ENCODE peak calls at places on chromosomes 12 and 14, in six cellular contexts. One of them, this sample, is unnamed. For H3K36me3 and H3K27me3, the result is how much of the 10 kb centered on the place peaks cover.

GRCh38 chr12:56188786-56189335 is 422 bp downstream of the SMARCC2 start:
- DNase-seq in effector memory CD4-positive, alpha-beta T cell: peak
- DNase-seq in psoas muscle: no peak
- DNase-seq in fibroblast of lung: no peak
- DNase-seq in testis: peak
- DNase-seq in ovary: no peak
- DNase-seq in this sample: peak

GRCh38 chr14:98489115-98489514 is 782.9 kb downstream of the BCL11B start:
- DNase-seq in effector memory CD4-positive, alpha-beta T cell: no peak
- DNase-seq in ovary: no peak
- DNase-seq in testis: no peak
- DNase-seq in fibroblast of lung: no peak
- DNase-seq in psoas muscle: no peak
- DNase-seq in this sample: no peak

GRCh38 chr14:36522972-36523685 is 3.1 kb upstream of the NKX2-1 start:
- DNase-seq in testis: no peak
- DNase-seq in psoas muscle: no peak
- DNase-seq in fibroblast of lung: no peak
- DNase-seq in effector memory CD4-positive, alpha-beta T cell: no peak
- DNase-seq in ovary: no peak
- DNase-seq in this sample: no peak

GRCh38 chr12:53789570-53789969 is 37.8 kb upstream of the CISTR start:
- DNase-seq in effector memory CD4-positive, alpha-beta T cell: no peak
- DNase-seq in testis: no peak
- DNase-seq in ovary: no peak
- DNase-seq in fibroblast of lung: no peak
- DNase-seq in psoas muscle: no peak
- DNase-seq in this sample: no peak

GRCh38 chr14:36944307-36945010 is 227.9 kb downstream of the SLC25A21 start:
- DNase-seq in psoas muscle: no peak
- DNase-seq in testis: no peak
- DNase-seq in ovary: no peak
- DNase-seq in fibroblast of lung: peak
- DNase-seq in effector memory CD4-positive, alpha-beta T cell: no peak
- DNase-seq in this sample: peak

GRCh38 chr14:69620211-69620611 is 8.8 kb downstream of the SUSD6 start:
- DNase-seq in ovary: no peak
- DNase-seq in psoas muscle: no peak
- DNase-seq in fibroblast of lung: no peak
- DNase-seq in effector memory CD4-positive, alpha-beta T cell: no peak
- DNase-seq in testis: no peak
- DNase-seq in this sample: no peak

GRCh38 chr12:105522166-105522825 is 191.8 kb downstream of the C12orf75 start:
- DNase-seq in ovary: no peak
- DNase-seq in effector memory CD4-positive, alpha-beta T cell: no peak
- DNase-seq in psoas muscle: no peak
- DNase-seq in fibroblast of lung: peak
- DNase-seq in testis: no peak
- DNase-seq in this sample: no peak

GRCh38 chr12:12800406-12801180 is 12.6 kb upstream of the DDX47 start:
- DNase-seq in fibroblast of lung: no peak
- DNase-seq in testis: no peak
- DNase-seq in effector memory CD4-positive, alpha-beta T cell: no peak
- DNase-seq in ovary: no peak
- DNase-seq in psoas muscle: no peak
- DNase-seq in this sample: no peak

GRCh38 chr12:112121780-112122565 is 3.4 kb upstream of the TRAFD1 start:
- DNase-seq in psoas muscle: peak
- DNase-seq in effector memory CD4-positive, alpha-beta T cell: no peak
- DNase-seq in ovary: peak
- DNase-seq in testis: peak
- DNase-seq in fibroblast of lung: peak
- DNase-seq in this sample: peak

GRCh38 chr14:90368946-90369721 is 27.7 kb upstream of the CALM1 start:
- DNase-seq in testis: no peak
- DNase-seq in fibroblast of lung: peak
- DNase-seq in ovary: no peak
- DNase-seq in effector memory CD4-positive, alpha-beta T cell: no peak
- DNase-seq in psoas muscle: no peak
- DNase-seq in this sample: no peak

GRCh38 chr14:51328089-51328941 is 88.3 kb downstream of the TMX1 start:
- DNase-seq in ovary: peak
- DNase-seq in fibroblast of lung: peak
- DNase-seq in psoas muscle: no peak
- DNase-seq in effector memory CD4-positive, alpha-beta T cell: no peak
- DNase-seq in testis: no peak
- DNase-seq in this sample: peak

GRCh38 chr14:34872822-34873590 is 2.2 kb downstream of the BAZ1A start:
- DNase-seq in effector memory CD4-positive, alpha-beta T cell: peak
- DNase-seq in ovary: peak
- DNase-seq in psoas muscle: no peak
- DNase-seq in fibroblast of lung: peak
- DNase-seq in testis: peak
- DNase-seq in this sample: no peak

GRCh38 chr12:113980537-113981337 is 14.6 kb upstream of the RBM19 start:
- DNase-seq in testis: peak
- DNase-seq in effector memory CD4-positive, alpha-beta T cell: no peak
- DNase-seq in fibroblast of lung: peak
- DNase-seq in ovary: no peak
- DNase-seq in psoas muscle: no peak
- DNase-seq in this sample: peak

GRCh38 chr12:81095470-81096232 is 17.8 kb downstream of the ACSS3 start:
- DNase-seq in psoas muscle: no peak
- DNase-seq in fibroblast of lung: peak
- DNase-seq in testis: no peak
- DNase-seq in effector memory CD4-positive, alpha-beta T cell: no peak
- DNase-seq in ovary: no peak
- DNase-seq in this sample: no peak

GRCh38 chr12:92493816-92494215 is 209.0 kb upstream of the PLEKHG7 start:
- DNase-seq in testis: no peak
- DNase-seq in fibroblast of lung: no peak
- DNase-seq in psoas muscle: no peak
- DNase-seq in ovary: no peak
- DNase-seq in effector memory CD4-positive, alpha-beta T cell: no peak
- DNase-seq in this sample: no peak

GRCh38 chr12:116882742-116883141 is 1.5 kb upstream of the HRK start:
- DNase-seq in fibroblast of lung: peak
- DNase-seq in effector memory CD4-positive, alpha-beta T cell: no peak
- DNase-seq in testis: no peak
- DNase-seq in psoas muscle: no peak
- DNase-seq in ovary: no peak
- DNase-seq in this sample: no peak

GRCh38 chr12:132172619-132173018 is 28.4 kb downstream of the NOC4L start:
- DNase-seq in ovary: no peak
- DNase-seq in psoas muscle: peak
- DNase-seq in effector memory CD4-positive, alpha-beta T cell: no peak
- DNase-seq in testis: no peak
- DNase-seq in fibroblast of lung: no peak
- DNase-seq in this sample: no peak

GRCh38 chr12:110935588-110935987 is 15.2 kb upstream of the MYL2 start:
- DNase-seq in testis: no peak
- DNase-seq in psoas muscle: no peak
- DNase-seq in fibroblast of lung: no peak
- DNase-seq in effector memory CD4-positive, alpha-beta T cell: no peak
- DNase-seq in ovary: no peak
- DNase-seq in this sample: no peak

GRCh38 chr14:61585598-61586538 is 109.4 kb upstream of the HIF1A start:
- DNase-seq in psoas muscle: peak
- DNase-seq in testis: peak
- DNase-seq in ovary: peak
- DNase-seq in fibroblast of lung: peak
- DNase-seq in effector memory CD4-positive, alpha-beta T cell: no peak
- DNase-seq in this sample: peak

GRCh38 chr12:58533652-58534051 is 386.7 kb downstream of the LRIG3 start:
- DNase-seq in fibroblast of lung: no peak
- DNase-seq in ovary: no peak
- DNase-seq in effector memory CD4-positive, alpha-beta T cell: no peak
- DNase-seq in psoas muscle: no peak
- DNase-seq in testis: no peak
- DNase-seq in this sample: no peak

GRCh38 chr12:112978163-112979081 is at the start of gene OAS2:
- DNase-seq in testis: peak
- DNase-seq in ovary: peak
- DNase-seq in psoas muscle: peak
- DNase-seq in fibroblast of lung: peak
- DNase-seq in effector memory CD4-positive, alpha-beta T cell: peak
- DNase-seq in this sample: no peak

GRCh38 chr12:57461904-57462306 is 2.3 kb downstream of the GLI1 start:
- DNase-seq in testis: no peak
- DNase-seq in psoas muscle: no peak
- DNase-seq in ovary: no peak
- DNase-seq in fibroblast of lung: no peak
- DNase-seq in effector memory CD4-positive, alpha-beta T cell: no peak
- DNase-seq in this sample: no peak

GRCh38 chr12:130606245-130606644 is 109.9 kb downstream of the RIMBP2 start:
- DNase-seq in psoas muscle: no peak
- DNase-seq in effector memory CD4-positive, alpha-beta T cell: no peak
- DNase-seq in testis: no peak
- DNase-seq in ovary: no peak
- DNase-seq in fibroblast of lung: no peak
- DNase-seq in this sample: no peak

GRCh38 chr14:103675957-103676356 is 39.3 kb downstream of the XRCC3 start:
- DNase-seq in fibroblast of lung: no peak
- DNase-seq in psoas muscle: no peak
- DNase-seq in effector memory CD4-positive, alpha-beta T cell: no peak
- DNase-seq in ovary: no peak
- DNase-seq in testis: no peak
- DNase-seq in this sample: no peak
- H3K36me3 ChIP-seq in fibroblast of lung: under half
- H3K36me3 ChIP-seq in psoas muscle: half or more
- H3K36me3 ChIP-seq in effector memory CD4-positive, alpha-beta T cell: half or more
- H3K36me3 ChIP-seq in ovary: under half
- H3K36me3 ChIP-seq in testis: under half
- H3K36me3 ChIP-seq in this sample: half or more

DNA sequence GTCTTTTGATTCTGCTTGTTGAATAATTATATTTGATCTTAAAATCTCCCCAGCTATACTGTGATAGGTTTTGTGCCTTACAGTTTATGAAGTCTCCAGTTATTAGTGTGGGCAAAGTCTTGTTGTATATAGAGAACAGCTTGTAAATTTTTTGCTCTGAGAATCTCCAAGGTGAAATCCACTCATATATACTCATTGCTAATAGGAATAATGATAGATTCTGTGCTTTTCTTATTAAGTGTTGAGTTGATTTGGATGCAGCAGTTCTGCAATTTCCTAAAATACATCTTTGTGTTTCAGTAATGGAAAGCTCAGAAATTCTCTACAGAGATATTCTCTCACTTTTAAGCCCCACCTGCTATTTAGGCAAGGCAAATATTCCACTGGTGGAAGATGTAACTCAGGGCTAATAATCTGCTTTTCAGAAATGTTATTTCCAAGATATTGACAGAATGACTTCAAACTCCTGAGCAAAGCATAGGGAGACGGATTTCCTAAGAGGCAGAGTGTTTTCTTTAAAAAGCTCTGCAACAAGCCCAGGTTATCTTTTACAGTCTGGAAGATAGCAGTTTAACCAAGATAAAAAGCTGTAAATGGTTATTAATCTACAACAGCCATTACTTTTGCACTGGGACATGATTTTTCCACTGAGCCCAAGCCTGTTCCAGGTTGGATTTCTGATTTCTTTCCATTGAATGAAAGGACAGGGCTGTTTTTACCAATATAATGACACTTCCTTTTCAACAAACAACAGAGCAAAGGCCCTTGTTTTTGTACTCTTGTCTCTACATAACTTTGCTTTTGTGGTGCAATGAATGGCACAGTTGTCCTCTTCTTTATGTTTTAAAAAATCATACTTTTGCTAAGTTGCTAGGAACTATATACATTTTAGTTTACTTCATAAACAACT is 239.9 kb upstream of the ATP2B1 start:
- DNase-seq in effector memory CD4-positive, alpha-beta T cell: no peak
- DNase-seq in fibroblast of lung: no peak
- DNase-seq in testis: no peak
- DNase-seq in ovary: no peak
- DNase-seq in psoas muscle: no peak
- DNase-seq in this sample: no peak
- H3K27ac ChIP-seq in effector memory CD4-positive, alpha-beta T cell: peak
- H3K27ac ChIP-seq in fibroblast of lung: peak
- H3K27ac ChIP-seq in testis: no peak
- H3K27ac ChIP-seq in ovary: no peak
- H3K27ac ChIP-seq in psoas muscle: no peak
- H3K27ac ChIP-seq in this sample: no peak

GRCh38 chr14:100900837-100901390 is 2.6 kb downstream of the RTL1 start:
- DNase-seq in effector memory CD4-positive, alpha-beta T cell: no peak
- DNase-seq in ovary: peak
- DNase-seq in testis: peak
- DNase-seq in fibroblast of lung: no peak
- DNase-seq in psoas muscle: no peak
- DNase-seq in this sample: peak

GRCh38 chr14:100896369-100897060 is 7.0 kb downstream of the RTL1 start:
- DNase-seq in testis: peak
- DNase-seq in psoas muscle: no peak
- DNase-seq in fibroblast of lung: no peak
- DNase-seq in effector memory CD4-positive, alpha-beta T cell: no peak
- DNase-seq in ovary: peak
- DNase-seq in this sample: no peak

GRCh38 chr14:100898935-100899840 is 4.3 kb downstream of the RTL1 start:
- DNase-seq in psoas muscle: no peak
- DNase-seq in ovary: peak
- DNase-seq in fibroblast of lung: no peak
- DNase-seq in effector memory CD4-positive, alpha-beta T cell: no peak
- DNase-seq in testis: peak
- DNase-seq in this sample: peak

GRCh38 chr14:100899841-100900771 is 3.4 kb downstream of the RTL1 start:
- DNase-seq in psoas muscle: no peak
- DNase-seq in fibroblast of lung: no peak
- DNase-seq in ovary: peak
- DNase-seq in effector memory CD4-positive, alpha-beta T cell: no peak
- DNase-seq in testis: peak
- DNase-seq in this sample: no peak

GRCh38 chr14:100898465-100898864 is 5.1 kb downstream of the RTL1 start:
- DNase-seq in testis: peak
- DNase-seq in ovary: no peak
- DNase-seq in fibroblast of lung: no peak
- DNase-seq in psoas muscle: no peak
- DNase-seq in effector memory CD4-positive, alpha-beta T cell: no peak
- DNase-seq in this sample: no peak
- H3K27me3 ChIP-seq in testis: under half
- H3K27me3 ChIP-seq in ovary: under half
- H3K27me3 ChIP-seq in fibroblast of lung: under half
- H3K27me3 ChIP-seq in psoas muscle: under half
- H3K27me3 ChIP-seq in effector memory CD4-positive, alpha-beta T cell: under half
- H3K27me3 ChIP-seq in this sample: under half

GRCh38 chr14:64998455-64998931 is 11.8 kb downstream of the FNTB start:
- DNase-seq in fibroblast of lung: no peak
- DNase-seq in psoas muscle: no peak
- DNase-seq in effector memory CD4-positive, alpha-beta T cell: no peak
- DNase-seq in ovary: no peak
- DNase-seq in testis: no peak
- DNase-seq in this sample: no peak

GRCh38 chr14:65003394-65003793 is 16.7 kb downstream of the FNTB start:
- DNase-seq in fibroblast of lung: no peak
- DNase-seq in ovary: no peak
- DNase-seq in psoas muscle: no peak
- DNase-seq in effector memory CD4-positive, alpha-beta T cell: no peak
- DNase-seq in testis: no peak
- DNase-seq in this sample: no peak

GRCh38 chr14:65002586-65003210 is 16.0 kb downstream of the FNTB start:
- DNase-seq in psoas muscle: no peak
- DNase-seq in ovary: no peak
- DNase-seq in testis: no peak
- DNase-seq in fibroblast of lung: peak
- DNase-seq in effector memory CD4-positive, alpha-beta T cell: no peak
- DNase-seq in this sample: no peak

GRCh38 chr14:65000868-65001600 is 14.3 kb downstream of the FNTB start:
- DNase-seq in testis: no peak
- DNase-seq in psoas muscle: no peak
- DNase-seq in effector memory CD4-positive, alpha-beta T cell: no peak
- DNase-seq in fibroblast of lung: no peak
- DNase-seq in ovary: no peak
- DNase-seq in this sample: no peak

GRCh38 chr14:65001758-65002157 is 15.1 kb downstream of the FNTB start:
- DNase-seq in ovary: no peak
- DNase-seq in testis: no peak
- DNase-seq in fibroblast of lung: no peak
- DNase-seq in effector memory CD4-positive, alpha-beta T cell: no peak
- DNase-seq in psoas muscle: no peak
- DNase-seq in this sample: no peak
- H3K36me3 ChIP-seq in ovary: under half
- H3K36me3 ChIP-seq in testis: under half
- H3K36me3 ChIP-seq in fibroblast of lung: under half
- H3K36me3 ChIP-seq in effector memory CD4-positive, alpha-beta T cell: under half
- H3K36me3 ChIP-seq in psoas muscle: under half
- H3K36me3 ChIP-seq in this sample: under half